ENCODE peak calls at places on chromosomes 1 and 21, in five cellular contexts. E is ascending aorta; H is CD4-positive, alpha-beta memory T cell; F is RWPE2; Q is AG04450. U is an unnamed sample.

GRCh38 chr1:4468386-4468785 is 186.0 kb upstream of the AJAP1 start:
- DNase-seq in E (no peak), Q (no peak), F (no peak), H (no peak), U (no peak)

GRCh38 chr1:202278751-202279150 is 63.0 kb downstream of the UBE2T start:
- DNase-seq in E (peak; percentile 52), Q (no peak), F (peak; percentile 15), H (no peak), U (no peak)

GRCh38 chr1:221419513-221420088 is 322.3 kb downstream of the DUSP10 start:
- DNase-seq in Q (peak; percentile 65), H (no peak), E (no peak), F (no peak), U (no peak)

GRCh38 chr1:176102700-176103244 is 104.3 kb downstream of the COP1 start:
- DNase-seq in Q (no peak), H (no peak), F (no peak), E (no peak), U (no peak)

GRCh38 chr21:17803536-17803935 is 15.6 kb downstream of the C21orf91 start:
- DNase-seq in Q (no peak), H (no peak), E (no peak), F (no peak), U (no peak)

GRCh38 chr1:62325076-62325475 is 5.8 kb upstream of the KANK4 start:
- DNase-seq in Q (no peak), F (peak; percentile 90), E (no peak), H (no peak), U (no peak)

GRCh38 chr1:18861082-18861481 is 1.6 kb upstream of the TAS1R2 start:
- DNase-seq in E (no peak), H (no peak), Q (no peak), F (no peak), U (no peak)

GRCh38 chr1:170309389-170310013 is 163.7 kb downstream of the NTMT2 start:
- DNase-seq in Q (peak; percentile 81), F (no peak), E (peak; percentile 75), H (no peak), U (no peak)

GRCh38 chr1:18166341-18166740 is 58.7 kb downstream of the IGSF21 start:
- DNase-seq in H (no peak), E (no peak), Q (no peak), F (no peak), U (no peak)

GRCh38 chr21:17931080-17931479 is 111.9 kb upstream of the C21orf91 start:
- DNase-seq in Q (no peak), F (no peak), H (no peak), E (no peak), U (no peak)

GRCh38 chr1:29517251-29518080 is 281.1 kb downstream of the PTPRU start:
- DNase-seq in H (no peak), Q (no peak), E (peak; percentile 31), F (peak; percentile 35), U (no peak)

GRCh38 chr1:156464825-156465452 is 35.6 kb downstream of the MEF2D start:
- DNase-seq in F (no peak), H (no peak), Q (no peak), E (no peak), U (no peak)

GRCh38 chr1:30883389-30884172 is 25.0 kb downstream of the SDC3 start:
- DNase-seq in F (no peak), E (no peak), Q (no peak), H (no peak), U (no peak)

GRCh38 chr1:235783148-235783776 is 83.4 kb downstream of the LYST start:
- DNase-seq in H (peak; percentile 9), E (no peak), F (no peak), Q (peak; percentile 15), U (no peak)

GRCh38 chr1:186617860-186618780 is 62.1 kb downstream of the PTGS2 start:
- DNase-seq in F (no peak), E (peak; percentile 68), H (peak; percentile 33), Q (no peak), U (no peak)

GRCh38 chr1:205455581-205456382 is at the start of gene BLACAT1:
- DNase-seq in Q (no peak), H (no peak), E (no peak), F (no peak), U (no peak)

GRCh38 chr1:89310976-89311375 is 38.3 kb upstream of the GBP5 start:
- DNase-seq in Q (no peak), H (no peak), E (no peak), F (no peak), U (no peak)

GRCh38 chr1:60914982-60915381 is 167.4 kb upstream of the NFIA start:
- DNase-seq in F (no peak), Q (no peak), H (no peak), E (no peak), U (no peak)

GRCh38 chr1:111148376-111148881 is 8.4 kb downstream of the CEPT1 start:
- DNase-seq in H (no peak), E (no peak), F (no peak), Q (no peak), U (no peak)

GRCh38 chr1:234322979-234323378 is 50.3 kb upstream of the COA6 start:
- DNase-seq in F (no peak), E (no peak), H (peak; percentile 42), Q (no peak), U (no peak)

GRCh38 chr1:170332801-170333200 is 187.0 kb downstream of the NTMT2 start:
- DNase-seq in Q (no peak), F (no peak), H (no peak), E (no peak), U (no peak)

GRCh38 chr1:155254714-155255242 is 505 bp downstream of the ENTREP3 start:
- DNase-seq in E (no peak), F (peak; percentile 64), Q (no peak), H (no peak), U (no peak)

GRCh38 chr1:238581332-238581731 is 690.6 kb upstream of the ZP4 start:
- DNase-seq in H (no peak), Q (no peak), E (no peak), F (no peak), U (no peak)

GRCh38 chr1:223765036-223765718 is 52.8 kb downstream of the CAPN2 start:
- DNase-seq in E (peak; percentile 63), Q (no peak), H (no peak), F (no peak), U (no peak)

GRCh38 chr1:202007703-202008489 is 2.5 kb upstream of the ELF3 start:
- DNase-seq in Q (no peak), F (peak; percentile 94), H (no peak), E (no peak), U (no peak)

GRCh38 chr1:151326619-151327222 is 495 bp downstream of the PI4KB start:
- DNase-seq in Q (no peak), F (no peak), E (peak; percentile 77), H (peak; percentile 42), U (no peak)

GRCh38 chr21:46092811-46093667 is 4.9 kb upstream of the COL6A2 start:
- DNase-seq in H (no peak), Q (no peak), F (no peak), E (no peak), U (no peak)
- H3K4me3 ChIP-seq in H (no peak overlapping the region), Q (peak overlapping the region; percentile 18), F (no peak overlapping the region), E (no peak overlapping the region), U (no peak overlapping the region)

GRCh38 chr1:244048566-244049141 is 2.4 kb upstream of the ZBTB18 start:
- DNase-seq in Q (no peak), F (no peak), E (no peak), H (no peak), U (no peak)
- H3K4me3 ChIP-seq in Q (peak overlapping the region; percentile 77), F (peak overlapping the region; percentile 43), E (peak overlapping the region; percentile 96), H (no peak overlapping the region), U (peak overlapping the region; percentile 82)

GRCh38 chr1:42925132-42925769 is 33.4 kb downstream of the SLC2A1 start:
- DNase-seq in F (no peak), E (no peak), Q (no peak), H (peak; percentile 14), U (no peak)
- H3K4me3 ChIP-seq in F (peak overlapping the region; percentile 46), E (peak overlapping the region; percentile 81), Q (peak overlapping the region; percentile 71), H (peak overlapping the region; percentile 85), U (peak overlapping the region; percentile 72)

GRCh38 chr1:211332839-211333238 is 6.2 kb downstream of the TRAF5 start:
- DNase-seq in Q (no peak), E (no peak), F (no peak), H (no peak), U (no peak)
- H3K4me3 ChIP-seq in Q (no peak overlapping the region), E (no peak overlapping the region), F (no peak overlapping the region), H (no peak overlapping the region), U (no peak overlapping the region)

DNA sequence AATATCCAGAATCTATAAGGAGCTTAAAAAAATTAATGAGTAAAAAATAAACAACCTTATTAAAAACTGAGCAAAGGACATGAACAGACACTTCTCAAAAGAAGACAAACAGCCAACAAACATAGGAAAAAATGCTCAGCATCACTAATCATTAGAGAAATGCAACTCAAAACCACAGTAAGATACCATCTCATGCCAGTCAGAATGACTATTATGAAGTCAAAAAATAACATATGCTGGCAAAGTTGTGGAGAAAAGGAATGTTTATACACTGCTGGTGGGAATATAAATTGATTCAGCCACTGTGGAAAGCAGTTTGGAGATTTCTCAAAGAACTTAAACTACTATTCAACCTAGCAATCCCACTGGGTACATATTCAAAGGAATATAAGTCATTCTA is 25.3 kb downstream of the PIGK start:
- DNase-seq in H (no peak), Q (no peak), F (no peak), E (no peak), U (no peak)
- H3K4me3 ChIP-seq in H (no peak overlapping the region), Q (no peak overlapping the region), F (no peak overlapping the region), E (no peak overlapping the region), U (no peak overlapping the region)

GRCh38 chr1:167138703-167139102 is 44.8 kb downstream of the STYXL2 start:
- DNase-seq in E (no peak), H (no peak), F (no peak), Q (no peak), U (no peak)

GRCh38 chr1:167141963-167142362 is 48.1 kb downstream of the STYXL2 start:
- DNase-seq in H (no peak), E (no peak), Q (no peak), F (no peak), U (no peak)

GRCh38 chr1:167136191-167136614 is 42.3 kb downstream of the STYXL2 start:
- DNase-seq in F (no peak), Q (no peak), E (no peak), H (no peak), U (peak; percentile 75)

GRCh38 chr1:167135281-167135840 is 41.5 kb downstream of the STYXL2 start:
- DNase-seq in Q (no peak), E (no peak), H (no peak), F (no peak), U (no peak)

DNA sequence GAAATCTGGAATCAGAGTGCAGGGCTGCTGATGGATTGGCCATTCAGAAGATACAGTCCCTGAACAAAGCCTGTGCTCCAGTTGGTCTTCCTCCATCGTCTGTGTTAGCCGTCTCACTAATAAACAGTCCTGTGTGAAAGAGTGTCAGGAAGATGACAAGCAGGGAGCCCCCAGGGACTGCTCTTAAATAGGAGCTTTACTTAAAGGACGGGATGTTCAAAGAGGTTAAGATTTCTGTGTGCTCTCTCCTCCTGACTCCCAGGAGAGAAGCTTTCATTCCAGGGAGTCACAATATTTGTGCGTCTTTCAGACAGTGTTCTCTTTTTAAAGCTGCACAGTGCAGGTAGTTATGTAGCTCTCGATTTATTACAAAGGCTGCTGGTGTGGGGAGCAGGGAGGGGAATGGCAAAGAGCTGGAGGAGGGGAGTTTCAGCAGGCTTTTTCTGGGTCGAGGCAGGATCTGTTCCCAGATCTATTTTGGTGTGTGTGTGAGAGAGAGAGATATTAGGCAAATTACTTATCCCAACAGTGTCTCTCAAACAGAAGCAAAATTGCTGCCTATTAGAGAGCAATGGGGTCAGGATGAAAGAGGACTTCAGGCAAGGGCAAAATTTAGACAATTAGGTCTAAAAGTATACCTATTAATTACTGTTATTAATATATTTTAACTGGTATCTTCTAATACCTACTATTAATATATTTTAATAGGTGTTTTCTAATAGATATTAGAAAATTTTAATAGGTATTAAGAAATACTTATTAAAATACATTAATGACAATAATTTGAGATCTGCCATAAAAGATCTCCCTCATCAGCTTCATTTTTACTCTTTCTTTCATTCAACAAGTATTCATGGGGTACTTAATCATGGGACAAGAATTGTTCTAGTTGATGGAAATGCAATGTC is 43.7 kb downstream of the STYXL2 start:
- DNase-seq in F (no peak), E (no peak), H (no peak), Q (no peak), U (no peak)
- H3K4me3 ChIP-seq in F (no peak overlapping the region), E (no peak overlapping the region), H (no peak overlapping the region), Q (no peak overlapping the region), U (no peak overlapping the region)